ENCODE peak calls at places on chromosomes 6 and 20, in nine cellular contexts. Q is CD4-positive, alpha-beta memory T cell; U is neuronal stem cell; R is A549; H is hepatocyte; M is psoas muscle; W is body of pancreas; G is cardiac muscle cell; B is ovary. V is an unnamed sample.

GRCh38 chr6:1851681-1852456 is 242.2 kb downstream of the FOXC1 start:
- DNase-seq in Q (no peak), U (no peak), R (no peak), H (no peak), M (no peak), W (no peak), G (no peak), B (no peak), V (no peak)

GRCh38 chr6:118968416-118968815 is 33.5 kb upstream of the MCM9 start:
- DNase-seq in Q (peak; percentile 9), U (no peak), R (no peak), H (peak; percentile 60), M (no peak), W (no peak), G (peak; percentile 60), B (no peak), V (no peak)

GRCh38 chr6:78909391-78909790 is 42.0 kb downstream of the IRAK1BP1 start:
- DNase-seq in Q (no peak), U (no peak), R (no peak), H (peak; percentile 8), M (no peak), W (peak; percentile 16), G (peak; percentile 67), B (no peak), V (no peak)

GRCh38 chr6:4336778-4337442 is 201.5 kb upstream of the ECI2 start:
- DNase-seq in Q (no peak), U (no peak), R (no peak), H (peak; percentile 72), M (no peak), W (no peak), G (peak; percentile 76), B (no peak), V (no peak)

GRCh38 chr20:34142121-34142520 is 30.1 kb upstream of the EIF2S2 start:
- DNase-seq in Q (no peak), U (no peak), R (no peak), H (no peak), M (no peak), W (no peak), G (no peak), B (no peak), V (no peak)

GRCh38 chr6:53912661-53913060 is 117.9 kb downstream of the LRRC1 start:
- DNase-seq in Q (no peak), U (no peak), R (no peak), H (no peak), M (no peak), W (no peak), G (no peak), B (no peak), V (no peak)

GRCh38 chr6:12851123-12851695 is 134.6 kb downstream of the PHACTR1 start:
- DNase-seq in Q (no peak), U (no peak), R (no peak), H (no peak), M (no peak), W (no peak), G (peak; percentile 71), B (no peak), V (no peak)

GRCh38 chr6:3915076-3915791 is 66.1 kb downstream of the FAM50B start:
- DNase-seq in Q (peak; percentile 73), U (no peak), R (no peak), H (no peak), M (no peak), W (no peak), G (no peak), B (no peak), V (no peak)

GRCh38 chr20:35273449-35274171 is 4.3 kb downstream of the MMP24OS start:
- DNase-seq in Q (no peak), U (no peak), R (no peak), H (no peak), M (no peak), W (peak; percentile 53), G (no peak), B (no peak), V (no peak)

GRCh38 chr6:3296537-3297453 is 38.0 kb downstream of the PSMG4 start:
- DNase-seq in Q (no peak), U (no peak), R (no peak), H (no peak), M (no peak), W (no peak), G (no peak), B (no peak), V (peak; percentile 65)

GRCh38 chr6:83429857-83430605 is 820 bp downstream of the ME1 start:
- DNase-seq in Q (no peak), U (peak; percentile 35), R (no peak), H (peak; percentile 55), M (peak; percentile 30), W (peak; percentile 20), G (peak; percentile 47), B (peak; percentile 14), V (no peak)

GRCh38 chr6:110491644-110492317 is 15.4 kb upstream of the SLC22A16 start:
- DNase-seq in Q (no peak), U (no peak), R (no peak), H (no peak), M (no peak), W (no peak), G (peak; percentile 68), B (no peak), V (no peak)

GRCh38 chr6:149190228-149190831 is 127.2 kb upstream of the TAB2 start:
- DNase-seq in Q (peak; percentile 32), U (no peak), R (no peak), H (no peak), M (peak; percentile 16), W (peak; percentile 42), G (peak; percentile 50), B (no peak), V (peak; percentile 19)

GRCh38 chr6:8859501-8859900 is 424.2 kb upstream of the SLC35B3 start:
- DNase-seq in Q (no peak), U (no peak), R (no peak), H (no peak), M (no peak), W (no peak), G (no peak), B (no peak), V (no peak)

GRCh38 chr6:18400831-18401446 is 13.8 kb downstream of the RNF144B start:
- DNase-seq in Q (no peak), U (no peak), R (no peak), H (no peak), M (no peak), W (no peak), G (no peak), B (no peak), V (no peak)
- H3K27ac ChIP-seq in Q (no peak overlapping the region), U (no peak overlapping the region), R (no peak overlapping the region), H (no peak overlapping the region), M (peak overlapping the region; percentile 88), W (peak overlapping the region; percentile 18), G (no peak overlapping the region), B (no peak overlapping the region), V (no peak overlapping the region)

GRCh38 chr6:6713660-6714446 is 125.3 kb downstream of the LY86 start:
- DNase-seq in Q (no peak), U (no peak), R (no peak), H (no peak), M (peak; percentile 39), W (peak; percentile 28), G (peak; percentile 40), B (no peak), V (no peak)
- H3K27ac ChIP-seq in Q (no peak overlapping the region), U (no peak overlapping the region), R (peak overlapping the region; percentile 80), H (no peak overlapping the region), M (no peak overlapping the region), W (no peak overlapping the region), G (no peak overlapping the region), B (no peak overlapping the region), V (peak overlapping the region; percentile 28)

DNA sequence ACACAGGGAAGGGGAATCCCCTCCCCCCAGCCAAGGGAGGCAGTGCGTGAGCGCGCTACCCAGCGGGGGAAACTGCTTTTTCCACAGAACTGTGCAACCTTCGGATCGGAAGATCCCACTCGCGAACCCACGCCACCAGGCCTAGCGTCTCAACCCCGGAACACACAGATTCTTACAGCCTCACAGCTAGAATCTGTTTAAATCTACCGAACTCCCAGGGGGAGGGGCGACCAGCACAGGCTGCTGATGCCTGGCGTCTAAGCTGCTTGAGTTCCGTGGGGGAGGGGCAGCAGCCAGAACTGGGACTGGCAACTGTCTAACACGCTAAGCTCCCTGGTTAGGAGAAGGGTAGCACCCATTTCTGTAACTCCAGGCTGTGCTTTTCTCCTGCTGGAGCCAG is 217.3 kb upstream of the TENT5A start:
- DNase-seq in Q (no peak), U (no peak), R (no peak), H (no peak), M (no peak), W (no peak), G (no peak), B (no peak), V (peak; percentile 83)
- H3K27ac ChIP-seq in Q (no peak overlapping the region), U (no peak overlapping the region), R (no peak overlapping the region), H (no peak overlapping the region), M (no peak overlapping the region), W (no peak overlapping the region), G (no peak overlapping the region), B (no peak overlapping the region), V (peak overlapping the region; percentile 37)

GRCh38 chr20:43534016-43534415 is 24.8 kb upstream of the SGK2 start:
- DNase-seq in Q (no peak), U (no peak), R (no peak), H (no peak), M (no peak), W (no peak), G (no peak), B (no peak), V (no peak)

GRCh38 chr20:43530321-43531090 is 23.0 kb downstream of the L3MBTL1 start:
- DNase-seq in Q (no peak), U (no peak), R (peak; percentile 16), H (peak; percentile 79), M (no peak), W (no peak), G (no peak), B (no peak), V (no peak)

GRCh38 chr20:43531091-43531443 is 23.6 kb downstream of the L3MBTL1 start:
- DNase-seq in Q (no peak), U (no peak), R (no peak), H (no peak), M (no peak), W (no peak), G (no peak), B (no peak), V (no peak)

GRCh38 chr20:43533060-43533459 is 25.6 kb downstream of the L3MBTL1 start:
- DNase-seq in Q (no peak), U (no peak), R (no peak), H (no peak), M (no peak), W (no peak), G (no peak), B (no peak), V (no peak)

GRCh38 chr20:43532416-43533055 is 25.0 kb downstream of the L3MBTL1 start:
- DNase-seq in Q (no peak), U (no peak), R (no peak), H (no peak), M (no peak), W (no peak), G (no peak), B (no peak), V (no peak)
- H3K27ac ChIP-seq in Q (no peak overlapping the region), U (no peak overlapping the region), R (no peak overlapping the region), H (no peak overlapping the region), M (no peak overlapping the region), W (no peak overlapping the region), G (no peak overlapping the region), B (no peak overlapping the region), V (no peak overlapping the region)